ENCODE peak calls at places on chromosomes 1 and 21, in ten cellular contexts. One of them, this sample, is unnamed.

GRCh38 chr21:43917515-43918384 is 52.7 kb downstream of the AGPAT3 start:
- DNase-seq in GDM1: no peak
- DNase-seq in EL: no peak
- DNase-seq in activated T-helper 1 cell treated with anti-CD3 and anti-CD28 coated beads, Interleukin-2, amount 50 U/mL, for 16 hours: no peak
- DNase-seq in astrocyte of the hippocampus: no peak
- DNase-seq in activated naive CD4-positive, alpha-beta T cell: no peak
- DNase-seq in heart left ventricle: peak; percentile 4
- DNase-seq in NCI-H1417: no peak
- DNase-seq in activated CD8-positive, alpha-beta memory T cell treated with anti-CD3 and anti-CD28 coated beads for 4 hours: peak; percentile 5
- DNase-seq in C1 segment of cervical spinal cord: no peak
- DNase-seq in this sample: no peak

GRCh38 chr1:109495738-109496137 is 1.8 kb downstream of the CYB561D1 start:
- DNase-seq in astrocyte of the hippocampus: no peak
- DNase-seq in EL: no peak
- DNase-seq in GDM1: no peak
- DNase-seq in activated naive CD4-positive, alpha-beta T cell: no peak
- DNase-seq in activated T-helper 1 cell treated with anti-CD3 and anti-CD28 coated beads, Interleukin-2, amount 50 U/mL, for 16 hours: no peak
- DNase-seq in C1 segment of cervical spinal cord: no peak
- DNase-seq in activated CD8-positive, alpha-beta memory T cell treated with anti-CD3 and anti-CD28 coated beads for 4 hours: no peak
- DNase-seq in NCI-H1417: no peak
- DNase-seq in heart left ventricle: no peak
- DNase-seq in this sample: no peak

GRCh38 chr1:6006882-6007281 is 14.7 kb upstream of the NPHP4 start:
- DNase-seq in NCI-H1417: no peak
- DNase-seq in astrocyte of the hippocampus: no peak
- DNase-seq in heart left ventricle: peak; percentile 70
- DNase-seq in activated T-helper 1 cell treated with anti-CD3 and anti-CD28 coated beads, Interleukin-2, amount 50 U/mL, for 16 hours: no peak
- DNase-seq in GDM1: no peak
- DNase-seq in activated naive CD4-positive, alpha-beta T cell: no peak
- DNase-seq in C1 segment of cervical spinal cord: no peak
- DNase-seq in EL: no peak
- DNase-seq in activated CD8-positive, alpha-beta memory T cell treated with anti-CD3 and anti-CD28 coated beads for 4 hours: no peak
- DNase-seq in this sample: no peak

GRCh38 chr1:161864577-161864976 is 98.5 kb downstream of the ATF6 start:
- DNase-seq in astrocyte of the hippocampus: peak; percentile 68
- DNase-seq in activated CD8-positive, alpha-beta memory T cell treated with anti-CD3 and anti-CD28 coated beads for 4 hours: no peak
- DNase-seq in activated T-helper 1 cell treated with anti-CD3 and anti-CD28 coated beads, Interleukin-2, amount 50 U/mL, for 16 hours: no peak
- DNase-seq in activated naive CD4-positive, alpha-beta T cell: no peak
- DNase-seq in EL: peak; percentile 13
- DNase-seq in heart left ventricle: no peak
- DNase-seq in NCI-H1417: no peak
- DNase-seq in GDM1: peak; percentile 9
- DNase-seq in C1 segment of cervical spinal cord: no peak
- DNase-seq in this sample: no peak

GRCh38 chr1:22850681-22851080 is 122.0 kb downstream of the LACTBL1 start:
- DNase-seq in heart left ventricle: peak; percentile 80
- DNase-seq in NCI-H1417: no peak
- DNase-seq in activated naive CD4-positive, alpha-beta T cell: no peak
- DNase-seq in activated CD8-positive, alpha-beta memory T cell treated with anti-CD3 and anti-CD28 coated beads for 4 hours: no peak
- DNase-seq in astrocyte of the hippocampus: no peak
- DNase-seq in EL: peak; percentile 59
- DNase-seq in activated T-helper 1 cell treated with anti-CD3 and anti-CD28 coated beads, Interleukin-2, amount 50 U/mL, for 16 hours: no peak
- DNase-seq in GDM1: no peak
- DNase-seq in C1 segment of cervical spinal cord: peak; percentile 10
- DNase-seq in this sample: no peak

GRCh38 chr1:10727703-10728348 is 68.6 kb downstream of the CASZ1 start:
- DNase-seq in C1 segment of cervical spinal cord: no peak
- DNase-seq in NCI-H1417: no peak
- DNase-seq in EL: no peak
- DNase-seq in astrocyte of the hippocampus: no peak
- DNase-seq in activated CD8-positive, alpha-beta memory T cell treated with anti-CD3 and anti-CD28 coated beads for 4 hours: no peak
- DNase-seq in activated naive CD4-positive, alpha-beta T cell: no peak
- DNase-seq in activated T-helper 1 cell treated with anti-CD3 and anti-CD28 coated beads, Interleukin-2, amount 50 U/mL, for 16 hours: no peak
- DNase-seq in GDM1: no peak
- DNase-seq in heart left ventricle: no peak
- DNase-seq in this sample: no peak

GRCh38 chr1:95339377-95339776 is 105.4 kb downstream of the RWDD3 start:
- DNase-seq in C1 segment of cervical spinal cord: no peak
- DNase-seq in activated naive CD4-positive, alpha-beta T cell: no peak
- DNase-seq in NCI-H1417: no peak
- DNase-seq in heart left ventricle: no peak
- DNase-seq in activated CD8-positive, alpha-beta memory T cell treated with anti-CD3 and anti-CD28 coated beads for 4 hours: no peak
- DNase-seq in activated T-helper 1 cell treated with anti-CD3 and anti-CD28 coated beads, Interleukin-2, amount 50 U/mL, for 16 hours: no peak
- DNase-seq in astrocyte of the hippocampus: no peak
- DNase-seq in EL: no peak
- DNase-seq in GDM1: no peak
- DNase-seq in this sample: no peak

GRCh38 chr1:209202826-209203439 is 380.6 kb upstream of the CAMK1G start:
- DNase-seq in NCI-H1417: peak; percentile 58
- DNase-seq in C1 segment of cervical spinal cord: no peak
- DNase-seq in activated CD8-positive, alpha-beta memory T cell treated with anti-CD3 and anti-CD28 coated beads for 4 hours: no peak
- DNase-seq in heart left ventricle: no peak
- DNase-seq in astrocyte of the hippocampus: peak; percentile 71
- DNase-seq in GDM1: no peak
- DNase-seq in activated T-helper 1 cell treated with anti-CD3 and anti-CD28 coated beads, Interleukin-2, amount 50 U/mL, for 16 hours: no peak
- DNase-seq in activated naive CD4-positive, alpha-beta T cell: no peak
- DNase-seq in EL: peak; percentile 62
- DNase-seq in this sample: no peak

GRCh38 chr1:42157667-42158066 is 4.5 kb downstream of the GUCA2B start:
- DNase-seq in activated naive CD4-positive, alpha-beta T cell: no peak
- DNase-seq in C1 segment of cervical spinal cord: no peak
- DNase-seq in GDM1: peak; percentile 53
- DNase-seq in astrocyte of the hippocampus: no peak
- DNase-seq in heart left ventricle: no peak
- DNase-seq in activated CD8-positive, alpha-beta memory T cell treated with anti-CD3 and anti-CD28 coated beads for 4 hours: no peak
- DNase-seq in EL: no peak
- DNase-seq in NCI-H1417: no peak
- DNase-seq in activated T-helper 1 cell treated with anti-CD3 and anti-CD28 coated beads, Interleukin-2, amount 50 U/mL, for 16 hours: no peak
- DNase-seq in this sample: no peak

GRCh38 chr1:218810336-218810735 is 363.3 kb upstream of the LYPLAL1 start:
- DNase-seq in activated T-helper 1 cell treated with anti-CD3 and anti-CD28 coated beads, Interleukin-2, amount 50 U/mL, for 16 hours: no peak
- DNase-seq in heart left ventricle: no peak
- DNase-seq in GDM1: no peak
- DNase-seq in activated CD8-positive, alpha-beta memory T cell treated with anti-CD3 and anti-CD28 coated beads for 4 hours: no peak
- DNase-seq in NCI-H1417: no peak
- DNase-seq in C1 segment of cervical spinal cord: no peak
- DNase-seq in astrocyte of the hippocampus: no peak
- DNase-seq in activated naive CD4-positive, alpha-beta T cell: no peak
- DNase-seq in EL: no peak
- DNase-seq in this sample: no peak

GRCh38 chr1:212147581-212148033 is 112.1 kb downstream of the DTL start:
- DNase-seq in EL: no peak
- DNase-seq in activated T-helper 1 cell treated with anti-CD3 and anti-CD28 coated beads, Interleukin-2, amount 50 U/mL, for 16 hours: no peak
- DNase-seq in heart left ventricle: no peak
- DNase-seq in C1 segment of cervical spinal cord: no peak
- DNase-seq in activated CD8-positive, alpha-beta memory T cell treated with anti-CD3 and anti-CD28 coated beads for 4 hours: no peak
- DNase-seq in GDM1: peak; percentile 15
- DNase-seq in activated naive CD4-positive, alpha-beta T cell: no peak
- DNase-seq in NCI-H1417: peak; percentile 31
- DNase-seq in astrocyte of the hippocampus: peak; percentile 21
- DNase-seq in this sample: no peak

GRCh38 chr1:30321216-30321910 is 402.0 kb downstream of the MATN1 start:
- DNase-seq in astrocyte of the hippocampus: no peak
- DNase-seq in GDM1: no peak
- DNase-seq in activated CD8-positive, alpha-beta memory T cell treated with anti-CD3 and anti-CD28 coated beads for 4 hours: no peak
- DNase-seq in activated T-helper 1 cell treated with anti-CD3 and anti-CD28 coated beads, Interleukin-2, amount 50 U/mL, for 16 hours: no peak
- DNase-seq in EL: no peak
- DNase-seq in NCI-H1417: peak; percentile 47
- DNase-seq in activated naive CD4-positive, alpha-beta T cell: no peak
- DNase-seq in heart left ventricle: no peak
- DNase-seq in C1 segment of cervical spinal cord: no peak
- DNase-seq in this sample: no peak

GRCh38 chr1:10975567-10976326 is 36.7 kb upstream of the TARDBP start:
- DNase-seq in C1 segment of cervical spinal cord: no peak
- DNase-seq in GDM1: no peak
- DNase-seq in NCI-H1417: peak; percentile 33
- DNase-seq in activated CD8-positive, alpha-beta memory T cell treated with anti-CD3 and anti-CD28 coated beads for 4 hours: no peak
- DNase-seq in activated naive CD4-positive, alpha-beta T cell: no peak
- DNase-seq in activated T-helper 1 cell treated with anti-CD3 and anti-CD28 coated beads, Interleukin-2, amount 50 U/mL, for 16 hours: no peak
- DNase-seq in EL: peak; percentile 95
- DNase-seq in astrocyte of the hippocampus: peak; percentile 86
- DNase-seq in heart left ventricle: peak; percentile 27
- DNase-seq in this sample: no peak

GRCh38 chr1:230156068-230156467 is 89.0 kb downstream of the GALNT2 start:
- DNase-seq in C1 segment of cervical spinal cord: no peak
- DNase-seq in heart left ventricle: no peak
- DNase-seq in GDM1: no peak
- DNase-seq in NCI-H1417: no peak
- DNase-seq in EL: no peak
- DNase-seq in astrocyte of the hippocampus: no peak
- DNase-seq in activated naive CD4-positive, alpha-beta T cell: no peak
- DNase-seq in activated CD8-positive, alpha-beta memory T cell treated with anti-CD3 and anti-CD28 coated beads for 4 hours: no peak
- DNase-seq in activated T-helper 1 cell treated with anti-CD3 and anti-CD28 coated beads, Interleukin-2, amount 50 U/mL, for 16 hours: no peak
- DNase-seq in this sample: no peak

GRCh38 chr1:156342556-156342955 is 4.2 kb downstream of the TSACC start:
- DNase-seq in NCI-H1417: no peak
- DNase-seq in heart left ventricle: no peak
- DNase-seq in EL: no peak
- DNase-seq in activated CD8-positive, alpha-beta memory T cell treated with anti-CD3 and anti-CD28 coated beads for 4 hours: no peak
- DNase-seq in C1 segment of cervical spinal cord: no peak
- DNase-seq in activated T-helper 1 cell treated with anti-CD3 and anti-CD28 coated beads, Interleukin-2, amount 50 U/mL, for 16 hours: no peak
- DNase-seq in astrocyte of the hippocampus: no peak
- DNase-seq in activated naive CD4-positive, alpha-beta T cell: no peak
- DNase-seq in GDM1: no peak
- DNase-seq in this sample: no peak

GRCh38 chr1:11528636-11529121 is 49.7 kb downstream of the DISP3 start:
- DNase-seq in GDM1: no peak
- DNase-seq in activated naive CD4-positive, alpha-beta T cell: no peak
- DNase-seq in EL: no peak
- DNase-seq in activated CD8-positive, alpha-beta memory T cell treated with anti-CD3 and anti-CD28 coated beads for 4 hours: no peak
- DNase-seq in C1 segment of cervical spinal cord: no peak
- DNase-seq in astrocyte of the hippocampus: no peak
- DNase-seq in activated T-helper 1 cell treated with anti-CD3 and anti-CD28 coated beads, Interleukin-2, amount 50 U/mL, for 16 hours: no peak
- DNase-seq in NCI-H1417: no peak
- DNase-seq in heart left ventricle: no peak
- DNase-seq in this sample: no peak

GRCh38 chr1:105865546-105865945 is 1190.9 kb upstream of the PRMT6 start:
- DNase-seq in EL: no peak
- DNase-seq in heart left ventricle: no peak
- DNase-seq in NCI-H1417: no peak
- DNase-seq in C1 segment of cervical spinal cord: no peak
- DNase-seq in astrocyte of the hippocampus: no peak
- DNase-seq in GDM1: no peak
- DNase-seq in activated T-helper 1 cell treated with anti-CD3 and anti-CD28 coated beads, Interleukin-2, amount 50 U/mL, for 16 hours: no peak
- DNase-seq in activated CD8-positive, alpha-beta memory T cell treated with anti-CD3 and anti-CD28 coated beads for 4 hours: no peak
- DNase-seq in activated naive CD4-positive, alpha-beta T cell: no peak
- DNase-seq in this sample: no peak

GRCh38 chr1:220921498-220921897 is 42.3 kb downstream of the HLX start:
- DNase-seq in activated T-helper 1 cell treated with anti-CD3 and anti-CD28 coated beads, Interleukin-2, amount 50 U/mL, for 16 hours: no peak
- DNase-seq in GDM1: no peak
- DNase-seq in NCI-H1417: no peak
- DNase-seq in heart left ventricle: no peak
- DNase-seq in activated naive CD4-positive, alpha-beta T cell: no peak
- DNase-seq in C1 segment of cervical spinal cord: no peak
- DNase-seq in EL: no peak
- DNase-seq in astrocyte of the hippocampus: no peak
- DNase-seq in activated CD8-positive, alpha-beta memory T cell treated with anti-CD3 and anti-CD28 coated beads for 4 hours: no peak
- DNase-seq in this sample: no peak

GRCh38 chr1:52111492-52111891 is 30.4 kb upstream of the ZFYVE9 start:
- DNase-seq in activated T-helper 1 cell treated with anti-CD3 and anti-CD28 coated beads, Interleukin-2, amount 50 U/mL, for 16 hours: no peak
- DNase-seq in heart left ventricle: no peak
- DNase-seq in NCI-H1417: no peak
- DNase-seq in activated naive CD4-positive, alpha-beta T cell: no peak
- DNase-seq in activated CD8-positive, alpha-beta memory T cell treated with anti-CD3 and anti-CD28 coated beads for 4 hours: no peak
- DNase-seq in C1 segment of cervical spinal cord: no peak
- DNase-seq in EL: no peak
- DNase-seq in GDM1: peak; percentile 47
- DNase-seq in astrocyte of the hippocampus: no peak
- DNase-seq in this sample: no peak

GRCh38 chr1:205670611-205671430 is 9.5 kb downstream of the SLC45A3 start:
- DNase-seq in NCI-H1417: no peak
- DNase-seq in C1 segment of cervical spinal cord: no peak
- DNase-seq in activated naive CD4-positive, alpha-beta T cell: no peak
- DNase-seq in GDM1: no peak
- DNase-seq in astrocyte of the hippocampus: no peak
- DNase-seq in activated CD8-positive, alpha-beta memory T cell treated with anti-CD3 and anti-CD28 coated beads for 4 hours: no peak
- DNase-seq in EL: no peak
- DNase-seq in heart left ventricle: no peak
- DNase-seq in activated T-helper 1 cell treated with anti-CD3 and anti-CD28 coated beads, Interleukin-2, amount 50 U/mL, for 16 hours: no peak
- DNase-seq in this sample: no peak

GRCh38 chr1:243597383-243597782 is 252.7 kb downstream of the AKT3 start:
- DNase-seq in astrocyte of the hippocampus: peak; percentile 24
- DNase-seq in activated naive CD4-positive, alpha-beta T cell: no peak
- DNase-seq in C1 segment of cervical spinal cord: no peak
- DNase-seq in EL: no peak
- DNase-seq in heart left ventricle: no peak
- DNase-seq in GDM1: no peak
- DNase-seq in activated CD8-positive, alpha-beta memory T cell treated with anti-CD3 and anti-CD28 coated beads for 4 hours: no peak
- DNase-seq in NCI-H1417: no peak
- DNase-seq in activated T-helper 1 cell treated with anti-CD3 and anti-CD28 coated beads, Interleukin-2, amount 50 U/mL, for 16 hours: no peak
- DNase-seq in this sample: no peak

GRCh38 chr1:84721152-84721551 is 30.9 kb upstream of the SSX2IP start:
- DNase-seq in NCI-H1417: no peak
- DNase-seq in activated CD8-positive, alpha-beta memory T cell treated with anti-CD3 and anti-CD28 coated beads for 4 hours: no peak
- DNase-seq in C1 segment of cervical spinal cord: no peak
- DNase-seq in heart left ventricle: no peak
- DNase-seq in activated naive CD4-positive, alpha-beta T cell: no peak
- DNase-seq in astrocyte of the hippocampus: peak; percentile 63
- DNase-seq in GDM1: no peak
- DNase-seq in activated T-helper 1 cell treated with anti-CD3 and anti-CD28 coated beads, Interleukin-2, amount 50 U/mL, for 16 hours: no peak
- DNase-seq in EL: peak; percentile 70
- DNase-seq in this sample: no peak

GRCh38 chr1:37752213-37752582 is 12.7 kb downstream of the EPHA10 start:
- DNase-seq in EL: no peak
- DNase-seq in heart left ventricle: no peak
- DNase-seq in NCI-H1417: peak; percentile 73
- DNase-seq in GDM1: no peak
- DNase-seq in activated T-helper 1 cell treated with anti-CD3 and anti-CD28 coated beads, Interleukin-2, amount 50 U/mL, for 16 hours: no peak
- DNase-seq in activated CD8-positive, alpha-beta memory T cell treated with anti-CD3 and anti-CD28 coated beads for 4 hours: no peak
- DNase-seq in activated naive CD4-positive, alpha-beta T cell: no peak
- DNase-seq in astrocyte of the hippocampus: no peak
- DNase-seq in C1 segment of cervical spinal cord: no peak
- DNase-seq in this sample: no peak

GRCh38 chr1:228148971-228149340 is 774 bp upstream of the GJC2 start:
- DNase-seq in heart left ventricle: no peak
- DNase-seq in astrocyte of the hippocampus: no peak
- DNase-seq in activated T-helper 1 cell treated with anti-CD3 and anti-CD28 coated beads, Interleukin-2, amount 50 U/mL, for 16 hours: no peak
- DNase-seq in GDM1: no peak
- DNase-seq in activated CD8-positive, alpha-beta memory T cell treated with anti-CD3 and anti-CD28 coated beads for 4 hours: no peak
- DNase-seq in NCI-H1417: no peak
- DNase-seq in C1 segment of cervical spinal cord: no peak
- DNase-seq in activated naive CD4-positive, alpha-beta T cell: no peak
- DNase-seq in EL: no peak
- DNase-seq in this sample: no peak

GRCh38 chr1:160521554-160521953 is 1.5 kb downstream of the SLAMF6 start:
- DNase-seq in activated CD8-positive, alpha-beta memory T cell treated with anti-CD3 and anti-CD28 coated beads for 4 hours: no peak
- DNase-seq in EL: no peak
- DNase-seq in NCI-H1417: no peak
- DNase-seq in C1 segment of cervical spinal cord: no peak
- DNase-seq in astrocyte of the hippocampus: no peak
- DNase-seq in heart left ventricle: no peak
- DNase-seq in activated T-helper 1 cell treated with anti-CD3 and anti-CD28 coated beads, Interleukin-2, amount 50 U/mL, for 16 hours: no peak
- DNase-seq in activated naive CD4-positive, alpha-beta T cell: no peak
- DNase-seq in GDM1: no peak
- DNase-seq in this sample: no peak

GRCh38 chr1:238950786-238951185 is 435.6 kb upstream of the CHRM3 start:
- DNase-seq in GDM1: no peak
- DNase-seq in EL: peak; percentile 41
- DNase-seq in activated CD8-positive, alpha-beta memory T cell treated with anti-CD3 and anti-CD28 coated beads for 4 hours: no peak
- DNase-seq in NCI-H1417: no peak
- DNase-seq in activated T-helper 1 cell treated with anti-CD3 and anti-CD28 coated beads, Interleukin-2, amount 50 U/mL, for 16 hours: no peak
- DNase-seq in activated naive CD4-positive, alpha-beta T cell: no peak
- DNase-seq in astrocyte of the hippocampus: no peak
- DNase-seq in C1 segment of cervical spinal cord: no peak
- DNase-seq in heart left ventricle: no peak
- DNase-seq in this sample: no peak

GRCh38 chr1:204079608-204079999 is 6.7 kb downstream of the SOX13 start:
- DNase-seq in NCI-H1417: no peak
- DNase-seq in activated CD8-positive, alpha-beta memory T cell treated with anti-CD3 and anti-CD28 coated beads for 4 hours: no peak
- DNase-seq in astrocyte of the hippocampus: peak; percentile 29
- DNase-seq in C1 segment of cervical spinal cord: no peak
- DNase-seq in heart left ventricle: no peak
- DNase-seq in EL: peak; percentile 35
- DNase-seq in activated naive CD4-positive, alpha-beta T cell: no peak
- DNase-seq in GDM1: no peak
- DNase-seq in activated T-helper 1 cell treated with anti-CD3 and anti-CD28 coated beads, Interleukin-2, amount 50 U/mL, for 16 hours: no peak
- DNase-seq in this sample: no peak

GRCh38 chr1:21781971-21782867 is 730 bp downstream of the USP48 start:
- DNase-seq in astrocyte of the hippocampus: peak; percentile 78
- DNase-seq in C1 segment of cervical spinal cord: peak; percentile 58
- DNase-seq in activated CD8-positive, alpha-beta memory T cell treated with anti-CD3 and anti-CD28 coated beads for 4 hours: peak; percentile 24
- DNase-seq in NCI-H1417: peak; percentile 87
- DNase-seq in EL: peak; percentile 61
- DNase-seq in activated naive CD4-positive, alpha-beta T cell: no peak
- DNase-seq in heart left ventricle: no peak
- DNase-seq in GDM1: peak; percentile 19
- DNase-seq in activated T-helper 1 cell treated with anti-CD3 and anti-CD28 coated beads, Interleukin-2, amount 50 U/mL, for 16 hours: peak; percentile 21
- DNase-seq in this sample: no peak

This sample was measured in esophagus squamous epithelium.